ENCODE peak calls at places on chromosome 19, in six cellular contexts. H is stomach; M is CD8-positive, alpha-beta T cell; S is effector memory CD4-positive, alpha-beta T cell; E is fibroblast of mammary gland; J is colonic mucosa. L is an unnamed sample.

GRCh38 chr19:36605839-36606478 is 846 bp downstream of the ZNF382 start:
- DNase-seq in J (no peak), S (no peak), H (no peak), E (no peak), M (no peak), L (no peak)

GRCh38 chr19:41001243-41001971 is 10.3 kb downstream of the CYP2B6 start:
- DNase-seq in M (no peak), E (no peak), J (no peak), H (no peak), S (no peak), L (no peak)

GRCh38 chr19:4049432-4049831 is 17.3 kb downstream of the ZBTB7A start:
- DNase-seq in J (peak; percentile 34), S (no peak), M (no peak), E (no peak), H (peak; percentile 76), L (no peak)

GRCh38 chr19:38698225-38699026 is 45.8 kb downstream of the CAPN12 start:
- DNase-seq in S (no peak), H (no peak), M (no peak), E (no peak), J (no peak), L (no peak)

GRCh38 chr19:21482863-21483276 is 22.5 kb upstream of the ZNF429 start:
- DNase-seq in J (peak; percentile 45), S (peak; percentile 39), E (peak; percentile 48), M (peak; percentile 63), H (peak; percentile 63), L (no peak)

GRCh38 chr19:40831502-40832430 is 18.5 kb downstream of the CYP2A6 start:
- DNase-seq in J (peak; percentile 67), S (no peak), M (no peak), H (no peak), E (peak; percentile 99), L (no peak)

GRCh38 chr19:46226438-46226973 is 3.0 kb upstream of the IGFL1 start:
- DNase-seq in H (no peak), M (no peak), J (no peak), E (no peak), S (no peak), L (no peak)

GRCh38 chr19:13060964-13061927 is 41.4 kb downstream of the LYL1 start:
- DNase-seq in M (peak; percentile 64), E (peak; percentile 75), S (peak; percentile 37), H (peak; percentile 87), J (peak; percentile 92), L (peak; percentile 91)

GRCh38 chr19:31154021-31154420 is 195.2 kb downstream of the TSHZ3 start:
- DNase-seq in M (no peak), E (peak; percentile 10), H (no peak), J (no peak), S (no peak), L (no peak)

GRCh38 chr19:18029617-18030338 is 21.8 kb downstream of the ARRDC2 start:
- DNase-seq in M (no peak), S (no peak), H (peak; percentile 61), E (peak; percentile 26), J (peak; percentile 69), L (no peak)

GRCh38 chr19:15829277-15829770 is 13.9 kb upstream of the OR10H1 start:
- DNase-seq in H (no peak), J (no peak), M (no peak), E (no peak), S (no peak), L (no peak)

GRCh38 chr19:14149509-14149994 is 13.2 kb upstream of the ASF1B start:
- DNase-seq in M (peak; percentile 67), S (peak; percentile 20), H (peak; percentile 51), J (peak; percentile 80), E (peak; percentile 24), L (peak; percentile 40)

GRCh38 chr19:28519218-28519779 is 693.7 kb downstream of the UQCRFS1 start:
- DNase-seq in E (no peak), J (no peak), H (no peak), S (no peak), M (no peak), L (no peak)

GRCh38 chr19:41627966-41628675 is 1.2 kb upstream of the CEACAM4 start:
- DNase-seq in S (no peak), J (no peak), E (no peak), M (no peak), H (no peak), L (no peak)

GRCh38 chr19:892243-892996 is 567 bp downstream of the MED16 start:
- DNase-seq in E (no peak), J (no peak), H (no peak), M (peak; percentile 54), S (no peak), L (no peak)

GRCh38 chr19:11420429-11420893 is 1.3 kb upstream of the RGL3 start:
- DNase-seq in M (no peak), S (no peak), E (peak; percentile 80), H (no peak), J (peak; percentile 51), L (no peak)

GRCh38 chr19:31511098-31511497 is 161.9 kb upstream of the TSHZ3 start:
- DNase-seq in M (no peak), J (no peak), H (no peak), S (no peak), E (no peak), L (no peak)

GRCh38 chr19:10719466-10719961 is 1.6 kb downstream of the DNM2 start:
- DNase-seq in H (no peak), E (no peak), S (no peak), M (no peak), J (no peak), L (peak; percentile 63)

GRCh38 chr19:17163652-17164051 is 51.5 kb upstream of the USE1 start:
- DNase-seq in M (no peak), J (no peak), S (no peak), H (no peak), E (no peak), L (no peak)

GRCh38 chr19:54416695-54417491 is 1.6 kb downstream of the TTYH1 start:
- DNase-seq in S (no peak), J (no peak), E (no peak), M (no peak), H (no peak), L (no peak)

GRCh38 chr19:7326105-7326877 is 22.4 kb upstream of the ARHGEF18 start:
- DNase-seq in E (peak; percentile 36), J (peak; percentile 79), S (no peak), H (no peak), M (peak; percentile 23), L (peak; percentile 75)

GRCh38 chr19:38839816-38840582 is 8.4 kb upstream of the ECH1 start:
- DNase-seq in E (no peak), J (no peak), M (no peak), S (no peak), H (no peak), L (no peak)

GRCh38 chr19:48967346-48968178 is 2.5 kb downstream of the FTL start:
- DNase-seq in H (no peak), M (no peak), E (peak; percentile 76), S (no peak), J (no peak), L (no peak)

GRCh38 chr19:40192758-40193586 is 1.7 kb downstream of the MAP3K10 start:
- DNase-seq in J (no peak), E (no peak), S (no peak), M (no peak), H (no peak), L (no peak)

GRCh38 chr19:4062576-4063368 is 3.9 kb downstream of the ZBTB7A start:
- DNase-seq in H (no peak), E (peak; percentile 35), M (no peak), J (peak; percentile 62), S (no peak), L (no peak)

GRCh38 chr19:50552540-50552939 is 15.7 kb downstream of the LRRC4B start:
- DNase-seq in J (no peak), E (no peak), H (no peak), M (no peak), S (no peak), L (no peak)
- H3K4me3 ChIP-seq in J (no peak overlapping the region), E (no peak overlapping the region), H (no peak overlapping the region), M (no peak overlapping the region), S (no peak overlapping the region), L (no peak overlapping the region)

GRCh38 chr19:45217957-45218334 is 27.3 kb downstream of the EXOC3L2 start:
- DNase-seq in E (no peak), S (no peak), M (no peak), H (no peak), J (no peak), L (no peak)

GRCh38 chr19:45217193-45217956 is 27.8 kb downstream of the EXOC3L2 start:
- DNase-seq in E (no peak), J (no peak), M (no peak), S (no peak), H (no peak), L (no peak)

GRCh38 chr19:45216677-45217076 is 28.5 kb downstream of the EXOC3L2 start:
- DNase-seq in E (no peak), M (no peak), S (no peak), J (no peak), H (no peak), L (no peak)

GRCh38 chr19:45213031-45213430 is 32.2 kb downstream of the EXOC3L2 start:
- DNase-seq in H (no peak), M (no peak), S (no peak), J (no peak), E (no peak), L (no peak)

GRCh38 chr19:45215391-45216191 is 29.6 kb downstream of the EXOC3L2 start:
- DNase-seq in E (no peak), M (no peak), S (no peak), H (peak; percentile 77), J (no peak), L (no peak)
- H3K4me3 ChIP-seq in E (no peak overlapping the region), M (no peak overlapping the region), S (no peak overlapping the region), H (peak overlapping the region; percentile 4), J (no peak overlapping the region), L (no peak overlapping the region)

DNA sequence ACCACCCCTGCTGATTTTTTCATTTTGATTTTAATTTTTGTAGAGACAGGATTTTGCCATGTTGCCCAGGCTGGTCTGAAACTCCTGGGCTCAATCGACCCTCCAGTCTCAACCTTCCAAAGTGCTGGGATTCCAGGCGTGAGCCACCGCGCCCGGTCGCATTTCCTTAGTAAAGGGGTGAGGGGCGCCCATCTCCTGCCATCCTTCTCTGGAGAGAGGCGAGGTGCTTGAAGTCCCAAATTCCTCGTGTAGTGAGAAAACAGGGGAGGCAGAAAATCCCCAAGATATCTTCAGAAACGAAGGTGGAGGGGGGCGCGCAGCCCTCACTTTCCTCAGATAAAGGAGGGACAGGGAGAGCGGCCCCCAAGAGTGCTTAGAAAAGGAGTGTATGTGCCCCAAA is 21.0 kb upstream of the GATAD2A start:
- DNase-seq in H (no peak), M (no peak), E (no peak), S (no peak), J (no peak), L (no peak)
- H3K4me3 ChIP-seq in H (peak overlapping the region; percentile 90), M (peak overlapping the region; percentile 73), E (peak overlapping the region; percentile 51), S (peak overlapping the region; percentile 87), J (peak overlapping the region; percentile 64), L (peak overlapping the region; percentile 86)

GRCh38 chr19:34963531-34964406 is at the start of gene ZNF792:
- DNase-seq in S (peak; percentile 7), H (peak; percentile 70), J (peak; percentile 84), E (peak; percentile 18), M (peak; percentile 43), L (peak; percentile 80)

GRCh38 chr19:34962945-34963530 is 991 bp downstream of the ZNF792 start:
- DNase-seq in M (no peak), H (no peak), J (peak; percentile 51), S (no peak), E (no peak), L (no peak)

GRCh38 chr19:34961775-34962174 is 2.3 kb downstream of the ZNF792 start:
- DNase-seq in E (no peak), J (no peak), M (no peak), H (no peak), S (no peak), L (no peak)

GRCh38 chr19:34962281-34962944 is 1.6 kb downstream of the ZNF792 start:
- DNase-seq in S (no peak), E (no peak), J (peak; percentile 54), M (no peak), H (no peak), L (peak; percentile 59)

GRCh38 chr19:34964598-34964997 is 569 bp upstream of the ZNF792 start:
- DNase-seq in H (no peak), S (no peak), E (no peak), M (no peak), J (no peak), L (no peak)
- H3K4me3 ChIP-seq in H (peak overlapping the region; percentile 87), S (no peak overlapping the region), E (no peak overlapping the region), M (no peak overlapping the region), J (no peak overlapping the region), L (no peak overlapping the region)

L was measured in Peyer's patch.